ENCODE peak calls at places on chromosomes 13 and 19, in five cellular contexts. O is uterus, C is heart right ventricle, U is dorsolateral prefrontal cortex, W is keratinocyte. E is an unnamed sample.

GRCh38 chr19:6362351-6362801 is 1.0 kb downstream of the CLPP start:
- DNase-seq in U (no peak), C (no peak), O (no peak), W (no peak), E (no peak)

GRCh38 chr13:79810671-79811070 is 329.7 kb downstream of the NDFIP2 start:
- DNase-seq in O (no peak), W (peak), U (no peak), C (no peak), E (no peak)

GRCh38 chr13:106007156-106007555 is 528.3 kb downstream of the EFNB2 start:
- DNase-seq in O (no peak), W (no peak), U (no peak), C (no peak), E (no peak)

GRCh38 chr13:82323101-82323500 is 1559.2 kb downstream of the SLITRK1 start:
- DNase-seq in C (no peak), W (no peak), U (no peak), O (no peak), E (no peak)

GRCh38 chr13:76798037-76798436 is 88.2 kb downstream of the KCTD12 start:
- DNase-seq in W (no peak), U (no peak), O (no peak), C (no peak), E (no peak)

GRCh38 chr19:34336781-34337271 is 28.2 kb upstream of the GPI start:
- DNase-seq in O (no peak), C (no peak), U (no peak), W (no peak), E (no peak)

GRCh38 chr13:101416181-101417042 is at the start of gene NALCN:
- DNase-seq in O (no peak), C (peak), U (peak), W (no peak), E (peak)

GRCh38 chr13:22009500-22009899 is 338.6 kb downstream of the FGF9 start:
- DNase-seq in C (no peak), O (no peak), U (no peak), W (no peak), E (no peak)

GRCh38 chr19:10961763-10962536 is 1.1 kb downstream of the SMARCA4 start:
- DNase-seq in O (no peak), C (no peak), U (no peak), W (no peak), E (no peak)

GRCh38 chr19:18441804-18442788 is 4.2 kb upstream of the ISYNA1 start:
- DNase-seq in C (no peak), W (no peak), U (no peak), O (no peak), E (no peak)

GRCh38 chr19:19202707-19203011 is 555 bp downstream of the NR2C2AP start:
- DNase-seq in C (no peak), W (no peak), O (no peak), U (no peak), E (no peak)

GRCh38 chr19:17112271-17112670 is 36.7 kb downstream of the MYO9B start:
- DNase-seq in W (no peak), O (no peak), U (no peak), C (no peak), E (no peak)

GRCh38 chr19:11581740-11582139 is 4.3 kb upstream of the ACP5 start:
- DNase-seq in O (no peak), U (no peak), C (no peak), W (no peak), E (no peak)

GRCh38 chr19:30222428-30222873 is 149.7 kb upstream of the ZNF536 start:
- DNase-seq in C (peak), W (no peak), O (no peak), U (no peak), E (no peak)

GRCh38 chr19:39199025-39199424 is 2.3 kb downstream of the NCCRP1 start:
- DNase-seq in W (no peak), O (peak), U (peak), C (no peak), E (peak)

GRCh38 chr19:46069841-46070341 is 29.1 kb upstream of the IGFL4 start:
- DNase-seq in W (peak), C (no peak), O (no peak), U (no peak), E (no peak)

GRCh38 chr19:56253737-56254136 is 18.8 kb upstream of the EDDM13 start:
- DNase-seq in C (no peak), W (peak), U (no peak), O (no peak), E (no peak)

GRCh38 chr13:95784161-95784880 is 107.4 kb downstream of the DNAJC3 start:
- DNase-seq in U (no peak), C (no peak), W (peak), O (no peak), E (no peak)

GRCh38 chr13:27622881-27623280 is 1.2 kb downstream of the POLR1D start:
- DNase-seq in C (no peak), U (no peak), W (no peak), O (no peak), E (no peak)

GRCh38 chr19:57317503-57317902 is 2.8 kb upstream of the ZNF543 start:
- DNase-seq in O (no peak), C (peak), W (no peak), U (no peak), E (no peak)

GRCh38 chr19:40650749-40651305 is 39.6 kb downstream of the NUMBL start:
- DNase-seq in U (no peak), O (no peak), C (no peak), W (no peak), E (no peak)

GRCh38 chr19:7196721-7197168 is 97.5 kb downstream of the INSR start:
- DNase-seq in C (no peak), O (no peak), W (no peak), U (no peak), E (no peak)

GRCh38 chr19:11414544-11414943 is 4.6 kb downstream of the RGL3 start:
- DNase-seq in C (no peak), U (no peak), W (no peak), O (no peak), E (no peak)

GRCh38 chr19:18603255-18603957 is 3.2 kb downstream of the CRLF1 start:
- DNase-seq in C (no peak), U (no peak), O (no peak), W (no peak), E (no peak)

GRCh38 chr19:35545855-35546381 is 492 bp downstream of the TMEM147 start:
- DNase-seq in W (no peak), U (no peak), C (peak), O (peak), E (no peak)

DNA sequence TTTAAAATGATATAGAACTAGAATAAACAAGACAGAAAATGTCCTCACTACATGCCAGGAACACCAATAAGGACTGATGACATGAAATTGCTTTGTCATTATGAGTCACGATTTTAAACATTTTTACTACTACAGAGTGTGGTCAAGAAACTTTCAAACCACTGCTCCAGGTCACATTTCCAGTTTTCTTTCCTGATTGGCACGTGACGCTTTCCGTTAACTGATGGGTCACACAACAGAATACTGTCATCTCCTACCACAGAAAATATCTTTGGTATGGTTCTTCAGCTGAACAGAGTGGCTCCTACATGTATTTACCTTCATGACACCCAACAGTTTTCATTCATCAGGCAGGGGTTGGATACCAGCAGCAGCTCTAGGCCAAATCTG is 147.2 kb downstream of the RNF17 start:
- DNase-seq in C (no peak), O (no peak), U (no peak), W (no peak), E (no peak)
- H3K27ac ChIP-seq in C (no peak), O (no peak), U (no peak), W (no peak), E (no peak)

GRCh38 chr19:55158423-55158822 is 891 bp upstream of the TNNI3 start:
- DNase-seq in W (no peak), C (no peak), O (no peak), U (no peak), E (no peak)

GRCh38 chr19:55153652-55154264 is 3.8 kb downstream of the TNNI3 start:
- DNase-seq in C (no peak), U (no peak), O (no peak), W (no peak), E (no peak)

GRCh38 chr19:55158848-55159793 is 1.6 kb upstream of the TNNI3 start:
- DNase-seq in O (no peak), W (no peak), U (no peak), C (peak), E (no peak)

GRCh38 chr19:55157064-55157908 is at the start of gene TNNI3:
- DNase-seq in U (no peak), C (peak), O (no peak), W (no peak), E (no peak)

DNA sequence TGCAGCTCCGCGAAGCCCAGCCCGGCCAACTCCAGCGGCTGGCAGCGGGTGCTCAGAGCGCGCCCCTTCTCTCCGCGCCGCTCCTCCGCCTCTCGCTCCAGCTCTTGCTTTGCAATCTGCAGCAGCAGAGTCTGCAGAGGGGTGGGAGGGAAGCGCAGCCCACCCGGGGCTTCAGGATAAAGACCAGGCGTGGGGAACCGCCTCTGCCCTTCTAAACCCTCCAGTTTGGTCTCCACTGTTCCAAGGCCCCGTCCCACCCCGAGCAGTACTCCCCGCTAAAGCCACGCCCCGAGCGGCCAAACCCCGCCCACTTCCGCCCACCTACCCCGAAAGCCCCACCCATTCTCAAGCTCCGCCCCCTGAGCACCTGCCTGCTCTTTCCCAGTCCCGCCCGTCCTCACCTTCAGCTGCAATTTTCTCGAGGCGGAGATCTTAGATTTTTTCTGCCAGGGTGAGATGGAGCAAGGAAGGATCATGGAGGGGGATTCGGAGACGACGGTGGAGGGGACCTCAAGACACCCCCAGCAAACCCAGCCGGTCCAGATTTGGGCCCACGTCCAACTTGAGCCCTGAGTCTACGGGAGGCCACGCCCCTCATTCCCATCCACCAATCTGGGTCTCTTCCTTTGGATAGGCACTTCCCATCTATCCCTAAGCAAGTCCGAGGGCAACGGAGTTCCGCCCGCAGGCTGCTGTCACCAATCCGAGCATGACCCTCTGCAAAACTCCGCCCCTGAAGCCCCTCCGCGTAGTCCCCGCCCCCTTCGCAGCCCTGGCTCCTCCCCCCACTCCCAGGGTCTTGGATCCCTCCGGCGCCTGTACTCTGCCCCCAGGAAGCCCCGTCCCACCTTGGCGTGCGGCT is 1.1 kb downstream of the TNNI3 start:
- DNase-seq in O (no peak), U (no peak), W (no peak), C (peak), E (no peak)
- H3K27ac ChIP-seq in O (no peak), U (no peak), W (no peak), C (peak), E (no peak)

DNA sequence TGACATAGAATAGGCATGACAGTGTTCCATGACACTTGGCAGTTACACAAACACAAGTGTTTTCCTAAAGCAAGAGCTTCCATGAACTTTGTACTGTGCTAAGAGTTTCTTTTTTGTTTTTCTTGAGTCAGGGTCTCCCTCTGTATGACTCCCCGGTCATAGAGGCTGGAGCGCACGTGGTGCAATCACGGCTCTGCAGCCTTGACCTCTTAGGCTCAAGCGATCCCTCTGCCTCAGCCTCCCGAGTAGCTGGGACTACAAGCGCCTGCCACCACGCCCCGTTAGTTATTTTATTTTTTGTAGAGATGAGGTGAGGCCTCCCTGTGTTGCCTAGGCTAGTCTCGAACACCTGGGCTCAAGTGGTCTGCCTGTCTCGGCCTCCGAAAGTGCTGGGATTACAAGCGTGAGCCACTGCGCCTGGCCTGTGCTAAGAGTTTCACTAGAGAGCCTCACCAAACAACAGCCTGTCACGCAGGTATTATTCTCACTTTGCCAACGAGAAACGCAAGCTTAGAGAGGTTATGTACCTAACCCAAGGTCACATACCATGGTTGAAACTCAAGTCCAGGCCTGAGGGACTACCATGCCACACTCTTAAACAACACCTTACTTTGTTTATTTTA is 355.9 kb downstream of the KLF12 start:
- DNase-seq in O (no peak), U (no peak), W (no peak), C (no peak), E (no peak)
- H3K27ac ChIP-seq in O (no peak), U (no peak), W (no peak), C (no peak), E (no peak)

GRCh38 chr19:33248954-33249613 is 23.4 kb upstream of the SLC7A10 start:
- DNase-seq in O (no peak), C (no peak), U (no peak), W (no peak), E (no peak)
- H3K27ac ChIP-seq in O (no peak), C (no peak), U (no peak), W (no peak), E (no peak)

E was measured in caudate nucleus.